ENCODE peak calls at places on chromosomes 4 and X, in five cellular contexts. X is right lobe of liver, F is testis, G is NB4, P is vagina. D is an unnamed sample.

GRCh38 chrX:120790118-120790517 is 85.5 kb downstream of the CT47B1 start:
- DNase-seq in X (no peak), F (peak), G (peak), P (no peak), D (peak)

GRCh38 chr4:385934-386707 is 48.5 kb downstream of the ZNF141 start:
- DNase-seq in G (no peak), X (no peak), P (no peak), F (peak), D (no peak)

GRCh38 chr4:98446499-98447375 is 185.6 kb downstream of the RAP1GDS1 start:
- DNase-seq in X (no peak), P (no peak), F (no peak), G (peak), D (no peak)

GRCh38 chr4:110610940-110611785 is 11.7 kb downstream of the PITX2 start:
- DNase-seq in F (no peak), X (no peak), P (no peak), G (no peak), D (no peak)

GRCh38 chr4:81839347-81840042 is 367.8 kb upstream of the RASGEF1B start:
- DNase-seq in P (no peak), X (no peak), F (no peak), G (no peak), D (no peak)

GRCh38 chr4:13821522-13821921 is 194.0 kb upstream of the BOD1L1 start:
- DNase-seq in G (peak), F (peak), P (no peak), X (no peak), D (no peak)

GRCh38 chr4:100100985-100101384 is 89.3 kb downstream of the DDIT4L start:
- DNase-seq in X (no peak), P (no peak), F (no peak), G (no peak), D (no peak)

GRCh38 chrX:107449490-107450175 is at the start of gene FRMPD3:
- DNase-seq in X (no peak), G (no peak), F (no peak), P (no peak), D (no peak)

GRCh38 chrX:121479406-121479805 is 432.0 kb downstream of the GLUD2 start:
- DNase-seq in F (no peak), P (no peak), X (no peak), G (peak), D (no peak)

DNA sequence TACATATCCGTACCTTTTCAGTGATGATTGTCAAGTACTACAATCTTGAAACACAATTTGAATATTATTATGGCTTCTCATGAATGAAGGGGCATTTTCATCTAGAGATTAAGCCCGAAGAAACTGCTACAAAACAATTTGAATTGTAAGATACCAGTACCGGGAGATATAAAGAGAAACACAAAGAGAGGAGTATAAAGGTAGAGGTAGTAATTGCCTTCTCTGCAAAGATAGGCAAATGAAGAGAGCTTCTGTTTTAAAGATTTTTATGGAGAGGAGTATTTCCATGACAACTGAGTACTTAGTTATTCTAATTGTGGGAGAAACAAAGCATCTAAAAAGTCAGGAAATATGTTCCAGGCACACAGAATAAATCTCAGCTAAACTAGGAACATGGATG is 25.3 kb upstream of the KCNIP4 start:
- DNase-seq in P (no peak), G (no peak), F (no peak), X (no peak), D (no peak)
- TF ChIP-seq POLR2A in P (no peak), G (no peak), F (no peak), X (no peak), D (no peak)

GRCh38 chr4:48830706-48831531 is at the start of gene OCIAD1:
- DNase-seq in G (peak), X (peak), F (peak), P (peak), D (peak)
- TF ChIP-seq POLR2A in G (peak), X (peak), F (no peak), P (no peak), D (peak)

DNA sequence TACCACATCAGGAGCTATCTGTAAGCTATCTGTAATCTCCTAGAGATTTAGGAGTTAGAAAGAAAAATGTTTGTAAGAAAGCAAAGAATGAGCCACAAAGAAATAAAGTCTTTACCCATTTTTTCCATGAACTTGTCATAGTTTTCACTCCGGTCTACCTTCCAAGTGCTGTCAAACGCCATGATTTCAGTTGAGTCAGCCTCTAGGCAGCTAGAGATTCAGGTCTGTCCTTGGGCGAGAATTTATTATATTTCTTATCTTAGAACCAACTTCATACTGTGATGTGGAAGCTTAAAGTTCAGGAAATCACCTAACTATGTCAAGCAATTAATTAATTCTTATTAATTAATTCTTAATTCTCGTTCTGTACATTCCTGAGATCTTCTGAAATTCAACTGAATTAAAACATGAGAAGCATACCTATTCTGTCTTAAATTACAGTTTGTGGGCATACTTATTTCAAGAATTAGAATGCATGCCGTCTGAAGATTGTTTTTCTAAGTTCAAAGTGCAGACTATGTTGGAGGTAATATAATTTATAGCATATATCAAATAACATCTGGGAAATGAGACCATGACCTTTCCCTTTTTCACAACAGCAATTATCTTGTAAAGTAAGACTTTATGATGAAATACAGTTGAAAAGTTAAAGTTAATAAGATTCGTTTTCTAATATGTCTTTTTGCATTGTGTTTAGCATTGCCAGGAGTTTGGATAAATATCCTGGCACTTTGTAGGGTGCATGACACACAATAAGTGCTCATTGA is at the start of gene FABP2:
- DNase-seq in F (no peak), X (no peak), G (no peak), P (no peak), D (no peak)
- TF ChIP-seq POLR2A in F (no peak), X (no peak), G (no peak), P (no peak), D (no peak)

GRCh38 chrX:52995135-52995973 is 37.0 kb upstream of the FAM156A start:
- DNase-seq in P (peak), F (peak), G (peak), X (peak), D (peak)
- TF ChIP-seq POLR2A in P (no peak), F (no peak), G (peak), X (peak), D (peak)

GRCh38 chrX:125382148-125382628 is 62.5 kb downstream of the TEX13C start:
- DNase-seq in P (no peak), X (no peak), F (no peak), G (no peak), D (no peak)
- TF ChIP-seq POLR2A in P (no peak), X (no peak), F (no peak), G (no peak), D (no peak)

GRCh38 chrX:41351923-41352322 is 18.0 kb downstream of the DDX3X start:
- DNase-seq in G (no peak), X (no peak), P (no peak), F (no peak), D (no peak)

GRCh38 chrX:41352329-41352801 is 18.4 kb downstream of the DDX3X start:
- DNase-seq in F (no peak), P (no peak), G (no peak), X (no peak), D (no peak)

GRCh38 chrX:41350976-41351569 is 17.1 kb downstream of the DDX3X start:
- DNase-seq in G (peak), X (no peak), P (no peak), F (no peak), D (no peak)

GRCh38 chrX:41348551-41348950 is 14.6 kb downstream of the DDX3X start:
- DNase-seq in P (no peak), F (no peak), G (no peak), X (no peak), D (no peak)

GRCh38 chrX:41350150-41350975 is 16.4 kb downstream of the DDX3X start:
- DNase-seq in F (no peak), X (no peak), P (no peak), G (peak), D (no peak)
- TF ChIP-seq POLR2A in F (no peak), X (no peak), P (no peak), G (peak), D (peak)

DNA sequence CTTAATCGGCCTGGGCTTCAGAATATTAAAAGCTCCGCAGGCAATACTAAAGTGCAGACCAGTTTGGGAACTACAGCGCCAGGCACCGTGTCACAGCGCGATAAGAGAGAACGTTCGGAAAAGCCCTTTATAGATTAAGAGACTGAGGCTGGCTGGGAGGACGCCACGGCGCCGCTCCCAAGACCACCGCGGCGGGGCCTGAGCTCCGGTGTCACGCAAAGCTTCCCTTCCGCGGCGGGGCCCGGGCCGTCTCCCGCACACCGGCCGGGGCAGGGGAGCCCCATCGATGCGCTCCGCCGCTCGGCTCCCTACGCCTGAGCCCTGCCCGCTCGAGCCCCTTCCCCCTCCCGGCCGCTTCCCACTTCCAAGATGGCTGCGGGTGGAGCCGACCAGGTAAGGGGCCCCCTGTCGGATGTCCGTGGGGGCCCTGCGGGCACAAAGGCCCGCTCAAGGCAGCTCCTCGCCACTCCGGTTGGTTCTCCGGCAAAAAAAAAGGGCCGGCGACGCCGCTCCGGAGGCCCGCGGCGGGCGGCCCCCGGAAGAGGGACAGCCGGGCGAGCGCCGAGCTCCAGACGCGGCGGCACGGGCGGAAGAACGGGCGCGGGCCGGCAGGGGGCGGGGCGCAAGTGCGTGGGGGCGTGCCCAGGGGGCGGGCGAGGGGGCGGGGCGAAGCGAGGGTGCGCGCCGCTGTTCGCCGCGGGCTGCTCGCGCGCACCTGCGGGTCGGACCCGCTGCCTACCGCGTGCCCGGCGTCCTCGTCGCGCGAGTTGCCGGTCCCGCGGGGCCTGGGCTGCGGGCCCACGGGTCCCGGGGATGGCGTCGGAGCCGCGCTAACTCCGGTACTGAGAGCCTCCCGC is at the start of gene TBC1D14:
- DNase-seq in X (peak), G (peak), P (no peak), F (peak), D (peak)
- TF ChIP-seq POLR2A in X (peak), G (peak), P (no peak), F (no peak), D (peak)